ENCODE peak calls at places on chromosomes 2 and 18, in nine cellular contexts. One of them, this sample, is unnamed.
A peak's percentile ranks its signal among the peaks of the same experiment; 100 is the strongest.

GRCh38 chr18:9137168-9138066 is 836 bp downstream of the ANKRD12 start:
- DNase-seq in GM12865: peak; percentile 90
- DNase-seq in suprapubic skin: no peak
- DNase-seq in foreskin fibroblast: peak; percentile 88
- DNase-seq in fibroblast of pulmonary artery: peak; percentile 75
- DNase-seq in mammary epithelial cell: peak; percentile 76
- DNase-seq in cardiac fibroblast: peak; percentile 81
- DNase-seq in MCF 10A: peak; percentile 63
- DNase-seq in RWPE1: peak; percentile 62
- DNase-seq in this sample: peak; percentile 53

GRCh38 chr2:158486970-158487325 is 30.2 kb downstream of the PKP4 start:
- DNase-seq in GM12865: no peak
- DNase-seq in suprapubic skin: no peak
- DNase-seq in RWPE1: no peak
- DNase-seq in cardiac fibroblast: peak; percentile 40
- DNase-seq in fibroblast of pulmonary artery: peak; percentile 59
- DNase-seq in foreskin fibroblast: peak; percentile 38
- DNase-seq in MCF 10A: peak; percentile 42
- DNase-seq in mammary epithelial cell: peak; percentile 46
- DNase-seq in this sample: no peak

GRCh38 chr18:275486-275885 is 7.6 kb upstream of the THOC1 start:
- DNase-seq in foreskin fibroblast: no peak
- DNase-seq in suprapubic skin: no peak
- DNase-seq in GM12865: no peak
- DNase-seq in mammary epithelial cell: no peak
- DNase-seq in cardiac fibroblast: no peak
- DNase-seq in RWPE1: no peak
- DNase-seq in MCF 10A: no peak
- DNase-seq in fibroblast of pulmonary artery: no peak
- DNase-seq in this sample: no peak

GRCh38 chr2:128534688-128535392 is 216.2 kb upstream of the HS6ST1 start:
- DNase-seq in foreskin fibroblast: no peak
- DNase-seq in mammary epithelial cell: no peak
- DNase-seq in fibroblast of pulmonary artery: no peak
- DNase-seq in suprapubic skin: no peak
- DNase-seq in RWPE1: no peak
- DNase-seq in cardiac fibroblast: peak; percentile 26
- DNase-seq in GM12865: no peak
- DNase-seq in MCF 10A: no peak
- DNase-seq in this sample: no peak

GRCh38 chr2:70692256-70692655 is 75.7 kb downstream of the ADD2 start:
- DNase-seq in foreskin fibroblast: no peak
- DNase-seq in fibroblast of pulmonary artery: no peak
- DNase-seq in cardiac fibroblast: no peak
- DNase-seq in mammary epithelial cell: no peak
- DNase-seq in MCF 10A: no peak
- DNase-seq in GM12865: no peak
- DNase-seq in RWPE1: no peak
- DNase-seq in suprapubic skin: no peak
- DNase-seq in this sample: peak; percentile 37

GRCh38 chr18:39835303-39836030 is 2119.6 kb upstream of the PIK3C3 start:
- DNase-seq in RWPE1: no peak
- DNase-seq in GM12865: no peak
- DNase-seq in mammary epithelial cell: peak; percentile 29
- DNase-seq in cardiac fibroblast: no peak
- DNase-seq in MCF 10A: no peak
- DNase-seq in fibroblast of pulmonary artery: peak; percentile 14
- DNase-seq in foreskin fibroblast: peak; percentile 72
- DNase-seq in suprapubic skin: no peak
- DNase-seq in this sample: no peak

GRCh38 chr2:75598572-75599155 is 37.9 kb upstream of the EVA1A start:
- DNase-seq in cardiac fibroblast: no peak
- DNase-seq in MCF 10A: no peak
- DNase-seq in RWPE1: no peak
- DNase-seq in suprapubic skin: no peak
- DNase-seq in mammary epithelial cell: no peak
- DNase-seq in GM12865: no peak
- DNase-seq in foreskin fibroblast: no peak
- DNase-seq in fibroblast of pulmonary artery: no peak
- DNase-seq in this sample: no peak

GRCh38 chr2:241095594-241096290 is 6.3 kb downstream of the MTERF4 start:
- DNase-seq in mammary epithelial cell: no peak
- DNase-seq in cardiac fibroblast: no peak
- DNase-seq in RWPE1: no peak
- DNase-seq in GM12865: no peak
- DNase-seq in foreskin fibroblast: no peak
- DNase-seq in fibroblast of pulmonary artery: no peak
- DNase-seq in suprapubic skin: no peak
- DNase-seq in MCF 10A: no peak
- DNase-seq in this sample: no peak

GRCh38 chr2:42777883-42778805 is 14.2 kb upstream of the OXER1 start:
- DNase-seq in cardiac fibroblast: no peak
- DNase-seq in MCF 10A: no peak
- DNase-seq in foreskin fibroblast: peak; percentile 42
- DNase-seq in RWPE1: no peak
- DNase-seq in suprapubic skin: no peak
- DNase-seq in GM12865: no peak
- DNase-seq in mammary epithelial cell: no peak
- DNase-seq in fibroblast of pulmonary artery: no peak
- DNase-seq in this sample: no peak

GRCh38 chr2:169768262-169768995 is 30.2 kb upstream of the SSB start:
- DNase-seq in RWPE1: no peak
- DNase-seq in GM12865: peak; percentile 19
- DNase-seq in fibroblast of pulmonary artery: no peak
- DNase-seq in suprapubic skin: peak; percentile 63
- DNase-seq in cardiac fibroblast: no peak
- DNase-seq in foreskin fibroblast: peak; percentile 42
- DNase-seq in mammary epithelial cell: no peak
- DNase-seq in MCF 10A: no peak
- DNase-seq in this sample: no peak

DNA sequence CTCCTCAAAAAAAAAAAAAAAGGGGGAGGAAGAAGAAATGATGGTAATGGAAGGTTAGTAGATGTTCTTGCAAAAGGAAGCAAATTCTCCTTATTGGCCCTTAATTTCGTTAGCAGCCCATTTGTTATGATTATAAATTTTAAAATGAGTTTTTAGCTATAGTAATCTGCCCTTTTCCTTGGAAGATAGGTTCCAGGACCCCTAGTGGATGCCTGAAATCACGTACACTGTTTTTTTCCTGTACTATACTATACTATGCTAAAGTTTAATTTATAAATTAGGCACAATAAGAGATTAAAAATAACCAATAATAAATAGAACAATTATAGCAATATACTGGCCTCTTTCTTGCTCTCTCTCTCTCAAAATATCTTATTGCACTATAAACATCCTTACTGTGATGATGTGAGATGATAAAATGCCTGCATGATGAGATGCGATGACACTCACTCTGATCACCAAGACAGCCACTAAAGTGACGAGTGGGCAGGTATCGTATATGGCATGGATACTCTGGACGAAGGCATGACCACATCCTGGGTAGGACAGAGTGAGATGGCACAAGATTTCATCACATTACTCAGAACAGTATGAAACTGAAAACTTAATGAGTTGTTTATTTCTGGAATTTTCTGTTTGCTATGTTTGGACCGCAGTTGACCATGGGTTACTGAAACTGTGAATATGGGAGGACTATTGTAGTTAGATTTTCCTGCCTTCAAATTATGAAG is 87.2 kb downstream of the KCTD18 start:
- DNase-seq in GM12865: no peak
- DNase-seq in MCF 10A: no peak
- DNase-seq in foreskin fibroblast: no peak
- DNase-seq in cardiac fibroblast: no peak
- DNase-seq in RWPE1: no peak
- DNase-seq in fibroblast of pulmonary artery: no peak
- DNase-seq in suprapubic skin: no peak
- DNase-seq in mammary epithelial cell: no peak
- DNase-seq in this sample: no peak
- TF ChIP-seq CTCF in GM12865: no peak
- TF ChIP-seq CTCF in MCF 10A: no peak
- TF ChIP-seq CTCF in foreskin fibroblast: peak; percentile 2
- TF ChIP-seq CTCF in cardiac fibroblast: peak; percentile 18
- TF ChIP-seq CTCF in RWPE1: no peak
- TF ChIP-seq CTCF in fibroblast of pulmonary artery: no peak
- TF ChIP-seq CTCF in suprapubic skin: no peak
- TF ChIP-seq CTCF in mammary epithelial cell: peak; percentile 13
- TF ChIP-seq CTCF in this sample: no peak

DNA sequence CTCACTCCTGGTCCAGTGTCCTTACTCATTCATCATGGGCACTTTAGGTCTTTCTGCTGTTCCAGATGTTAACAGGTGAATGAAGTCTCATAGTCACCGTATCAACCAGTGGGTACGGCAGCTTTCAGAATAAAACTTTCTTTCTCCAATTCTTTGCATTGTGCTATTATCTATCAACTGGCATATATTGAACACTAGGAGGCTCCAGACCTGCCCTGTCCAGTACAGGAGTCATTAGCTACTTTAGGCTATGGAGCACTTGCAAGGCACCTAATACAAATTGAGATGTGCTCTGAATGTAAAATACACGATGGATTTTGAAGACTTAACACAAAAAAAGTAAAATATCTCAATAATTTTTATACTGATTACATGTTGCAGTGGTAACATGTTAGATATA is 43.2 kb upstream of the NEB start:
- DNase-seq in mammary epithelial cell: no peak
- DNase-seq in cardiac fibroblast: no peak
- DNase-seq in fibroblast of pulmonary artery: no peak
- DNase-seq in MCF 10A: no peak
- DNase-seq in GM12865: no peak
- DNase-seq in foreskin fibroblast: peak; percentile 12
- DNase-seq in RWPE1: no peak
- DNase-seq in suprapubic skin: no peak
- DNase-seq in this sample: no peak
- TF ChIP-seq CTCF in mammary epithelial cell: peak; percentile 33
- TF ChIP-seq CTCF in cardiac fibroblast: peak; percentile 16
- TF ChIP-seq CTCF in fibroblast of pulmonary artery: no peak
- TF ChIP-seq CTCF in MCF 10A: no peak
- TF ChIP-seq CTCF in GM12865: peak; percentile 7
- TF ChIP-seq CTCF in foreskin fibroblast: no peak
- TF ChIP-seq CTCF in RWPE1: no peak
- TF ChIP-seq CTCF in suprapubic skin: no peak
- TF ChIP-seq CTCF in this sample: no peak

DNA sequence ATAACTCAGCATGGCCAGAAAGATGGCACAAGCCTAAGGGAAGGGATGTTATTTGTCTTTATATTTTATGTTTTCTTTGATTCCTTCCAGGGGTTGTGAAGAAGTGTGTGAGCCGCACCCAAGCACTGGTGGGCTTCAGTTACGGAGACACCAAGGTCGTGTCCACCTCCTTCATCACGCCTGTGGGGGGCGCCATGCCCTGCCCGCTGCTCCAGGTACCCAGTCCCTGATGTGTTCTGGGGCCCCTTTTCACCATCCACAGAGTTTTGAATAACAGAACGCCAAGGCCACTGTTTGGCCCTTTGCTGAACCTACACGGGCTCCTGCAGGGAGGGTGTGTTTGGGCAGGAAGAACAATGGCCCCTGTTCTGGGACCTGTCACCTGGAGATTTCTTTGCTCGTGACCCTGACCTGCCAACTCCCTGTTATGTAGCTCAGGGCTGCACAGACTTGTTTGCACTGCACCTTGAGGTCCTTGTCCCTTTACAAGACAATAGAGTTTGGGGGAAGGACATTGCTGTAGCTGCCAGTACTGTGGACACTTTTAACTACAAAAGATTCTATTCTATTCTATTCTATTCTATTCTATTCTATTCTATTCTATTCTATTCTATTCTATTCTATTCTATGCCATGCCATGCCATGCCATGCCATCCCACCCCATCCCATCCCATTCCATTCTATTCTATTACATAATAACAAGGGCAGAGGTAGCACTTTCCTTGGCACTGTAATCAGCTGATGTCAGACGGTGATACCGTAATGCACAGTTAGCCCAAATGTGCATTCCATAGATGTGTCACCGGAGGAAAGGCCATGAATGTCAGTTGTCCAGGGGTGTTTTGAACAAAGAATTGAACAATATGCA is 48.2 kb upstream of the CNGA3 start:
- DNase-seq in RWPE1: no peak
- DNase-seq in suprapubic skin: no peak
- DNase-seq in fibroblast of pulmonary artery: no peak
- DNase-seq in mammary epithelial cell: no peak
- DNase-seq in GM12865: no peak
- DNase-seq in cardiac fibroblast: no peak
- DNase-seq in foreskin fibroblast: no peak
- DNase-seq in MCF 10A: no peak
- DNase-seq in this sample: no peak
- TF ChIP-seq CTCF in RWPE1: no peak
- TF ChIP-seq CTCF in suprapubic skin: no peak
- TF ChIP-seq CTCF in fibroblast of pulmonary artery: no peak
- TF ChIP-seq CTCF in mammary epithelial cell: no peak
- TF ChIP-seq CTCF in GM12865: no peak
- TF ChIP-seq CTCF in cardiac fibroblast: no peak
- TF ChIP-seq CTCF in foreskin fibroblast: no peak
- TF ChIP-seq CTCF in MCF 10A: peak; percentile 11
- TF ChIP-seq CTCF in this sample: no peak

GRCh38 chr18:33231474-33232317 is 208.8 kb downstream of the CCDC178 start:
- DNase-seq in MCF 10A: peak; percentile 81
- DNase-seq in GM12865: peak; percentile 81
- DNase-seq in fibroblast of pulmonary artery: peak; percentile 76
- DNase-seq in mammary epithelial cell: peak; percentile 40
- DNase-seq in foreskin fibroblast: peak; percentile 80
- DNase-seq in cardiac fibroblast: peak; percentile 75
- DNase-seq in RWPE1: peak; percentile 10
- DNase-seq in suprapubic skin: peak; percentile 55
- DNase-seq in this sample: peak; percentile 46

DNA sequence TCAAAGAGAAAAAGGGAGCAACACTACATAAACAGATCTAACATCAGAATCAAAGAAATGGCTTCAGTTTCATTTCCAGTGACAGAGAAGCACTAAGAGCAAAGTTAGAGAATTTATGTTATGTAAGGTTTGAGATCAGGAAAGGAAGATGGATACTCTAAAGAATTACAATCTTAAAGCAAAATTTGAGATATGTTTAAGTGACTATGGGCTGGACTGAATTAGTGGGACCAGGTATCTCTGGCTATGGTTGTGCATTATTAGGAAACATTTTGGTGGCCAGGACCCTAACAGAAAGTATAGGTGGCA is 208.2 kb downstream of the CCDC178 start:
- DNase-seq in cardiac fibroblast: no peak
- DNase-seq in suprapubic skin: no peak
- DNase-seq in fibroblast of pulmonary artery: no peak
- DNase-seq in RWPE1: no peak
- DNase-seq in mammary epithelial cell: no peak
- DNase-seq in GM12865: no peak
- DNase-seq in MCF 10A: no peak
- DNase-seq in foreskin fibroblast: peak; percentile 1
- DNase-seq in this sample: no peak
- TF ChIP-seq CTCF in cardiac fibroblast: no peak
- TF ChIP-seq CTCF in suprapubic skin: no peak
- TF ChIP-seq CTCF in fibroblast of pulmonary artery: no peak
- TF ChIP-seq CTCF in RWPE1: peak; percentile 50
- TF ChIP-seq CTCF in mammary epithelial cell: no peak
- TF ChIP-seq CTCF in GM12865: no peak
- TF ChIP-seq CTCF in MCF 10A: no peak
- TF ChIP-seq CTCF in foreskin fibroblast: no peak
- TF ChIP-seq CTCF in this sample: peak; percentile 39

GRCh38 chr2:19667085-19667484 is 234.7 kb downstream of the TTC32 start:
- DNase-seq in fibroblast of pulmonary artery: peak; percentile 78
- DNase-seq in suprapubic skin: no peak
- DNase-seq in mammary epithelial cell: peak; percentile 54
- DNase-seq in foreskin fibroblast: peak; percentile 71
- DNase-seq in RWPE1: peak; percentile 51
- DNase-seq in MCF 10A: peak; percentile 59
- DNase-seq in cardiac fibroblast: peak; percentile 77
- DNase-seq in GM12865: no peak
- DNase-seq in this sample: no peak
- TF ChIP-seq CTCF in fibroblast of pulmonary artery: peak; percentile 51
- TF ChIP-seq CTCF in suprapubic skin: no peak
- TF ChIP-seq CTCF in mammary epithelial cell: peak; percentile 63
- TF ChIP-seq CTCF in foreskin fibroblast: peak; percentile 20
- TF ChIP-seq CTCF in RWPE1: peak; percentile 55
- TF ChIP-seq CTCF in MCF 10A: peak; percentile 60
- TF ChIP-seq CTCF in cardiac fibroblast: peak; percentile 29
- TF ChIP-seq CTCF in GM12865: no peak
- TF ChIP-seq CTCF in this sample: no peak